ENCODE peak calls at places on chromosome 10, in eight cellular contexts. T is NCI-H1417; Y is HT1080; U is activated CD8-positive, alpha-beta memory T cell treated with anti-CD3 and anti-CD28 coated beads, Interleukin-2, amount 50 U/mL, for 48 hours; V is stimulated activated effector memory CD8-positive, alpha-beta T cell treated with anti-CD3 and anti-CD28 coated beads, Interleukin-12 subunit alpha, Interleukin-12 subunit beta, amount 100 ng/mL, for 72 hours; A is stimulated activated CD8-positive, alpha-beta memory T cell treated with anti-CD3 and anti-CD28 coated beads, Interleukin-7, amount 100 ng/mL, for 1 hour; L is activated naive CD8-positive, alpha-beta T cell treated with anti-CD3 and anti-CD28 coated beads, Interleukin-2, amount 50 U/mL, for 24 hours; S is COR-L47. Q is an unnamed sample.
A peak's percentile ranks its signal among the peaks of the same experiment; 100 is the strongest.

GRCh38 chr10:9670911-9671310 is 1346.8 kb upstream of the CELF2 start:
- DNase-seq in T (no peak), Y (peak; percentile 2), U (no peak), V (no peak), A (no peak), L (no peak), S (no peak), Q (no peak)

GRCh38 chr10:3460420-3461128 is 288.0 kb upstream of the PITRM1 start:
- DNase-seq in T (peak; percentile 35), Y (no peak), U (no peak), V (no peak), A (no peak), L (no peak), S (no peak), Q (no peak)

GRCh38 chr10:27457966-27458365 is 46.1 kb upstream of the RAB18 start:
- DNase-seq in T (no peak), Y (no peak), U (no peak), V (no peak), A (no peak), L (no peak), S (no peak), Q (no peak)

GRCh38 chr10:75616874-75617478 is 185.6 kb downstream of the LRMDA start:
- DNase-seq in T (no peak), Y (no peak), U (no peak), V (no peak), A (no peak), L (no peak), S (no peak), Q (no peak)

GRCh38 chr10:78274491-78274890 is 240.8 kb downstream of the RPS24 start:
- DNase-seq in T (no peak), Y (no peak), U (no peak), V (no peak), A (no peak), L (no peak), S (no peak), Q (no peak)

GRCh38 chr10:117552156-117552620 is 9.6 kb downstream of the EMX2 start:
- DNase-seq in T (no peak), Y (no peak), U (no peak), V (no peak), A (no peak), L (no peak), S (no peak), Q (no peak)

GRCh38 chr10:74825033-74825370 is 1.4 kb upstream of the KAT6B start:
- DNase-seq in T (peak; percentile 66), Y (no peak), U (peak; percentile 80), V (peak; percentile 55), A (peak; percentile 20), L (peak; percentile 59), S (no peak), Q (no peak)

GRCh38 chr10:34824870-34825269 is 9.8 kb upstream of the PARD3 start:
- DNase-seq in T (no peak), Y (no peak), U (no peak), V (no peak), A (no peak), L (no peak), S (no peak), Q (no peak)

GRCh38 chr10:72334196-72334831 is 20.4 kb downstream of the DNAJB12 start:
- DNase-seq in T (peak; percentile 94), Y (peak; percentile 30), U (no peak), V (no peak), A (no peak), L (peak; percentile 32), S (peak; percentile 77), Q (no peak)

GRCh38 chr10:59173414-59173813 is 3.0 kb upstream of the PHYHIPL start:
- DNase-seq in T (no peak), Y (no peak), U (no peak), V (no peak), A (no peak), L (no peak), S (no peak), Q (no peak)

GRCh38 chr10:14173706-14174594 is 156.8 kb downstream of the FRMD4A start:
- DNase-seq in T (peak; percentile 90), Y (peak; percentile 31), U (no peak), V (no peak), A (no peak), L (no peak), S (peak; percentile 49), Q (no peak)

GRCh38 chr10:93495654-93496321 is 624 bp upstream of the CEP55 start:
- DNase-seq in T (peak; percentile 78), Y (peak; percentile 54), U (peak; percentile 66), V (no peak), A (no peak), L (no peak), S (peak; percentile 34), Q (no peak)

GRCh38 chr10:3264178-3264867 is 91.7 kb upstream of the PITRM1 start:
- DNase-seq in T (no peak), Y (no peak), U (no peak), V (no peak), A (no peak), L (no peak), S (no peak), Q (no peak)

GRCh38 chr10:102227050-102227449 is 951 bp downstream of the ELOVL3 start:
- DNase-seq in T (no peak), Y (no peak), U (no peak), V (no peak), A (no peak), L (no peak), S (no peak), Q (no peak)

GRCh38 chr10:132764108-132764507 is 21.8 kb downstream of the NKX6-2 start:
- DNase-seq in T (no peak), Y (no peak), U (no peak), V (no peak), A (no peak), L (no peak), S (no peak), Q (no peak)

GRCh38 chr10:121511943-121512342 is 86.3 kb downstream of the FGFR2 start:
- DNase-seq in T (no peak), Y (no peak), U (no peak), V (no peak), A (no peak), L (no peak), S (no peak), Q (no peak)

GRCh38 chr10:28254290-28254985 is 48.4 kb downstream of the MPP7 start:
- DNase-seq in T (peak; percentile 22), Y (peak; percentile 44), U (no peak), V (no peak), A (no peak), L (no peak), S (no peak), Q (no peak)

GRCh38 chr10:112601214-112602090 is 154.4 kb downstream of the VTI1A start:
- DNase-seq in T (no peak), Y (no peak), U (no peak), V (no peak), A (no peak), L (no peak), S (no peak), Q (no peak)

GRCh38 chr10:14405076-14406065 is 74.6 kb upstream of the FRMD4A start:
- DNase-seq in T (no peak), Y (peak; percentile 76), U (no peak), V (no peak), A (no peak), L (no peak), S (no peak), Q (no peak)

GRCh38 chr10:121552746-121553145 is 45.5 kb downstream of the FGFR2 start:
- DNase-seq in T (no peak), Y (no peak), U (no peak), V (no peak), A (no peak), L (no peak), S (no peak), Q (no peak)

GRCh38 chr10:3040069-3040468 is 27.3 kb upstream of the PFKP start:
- DNase-seq in T (no peak), Y (no peak), U (no peak), V (no peak), A (no peak), L (no peak), S (no peak), Q (no peak)